ENCODE peak calls at places on chromosomes 3 and 15, in seven cellular contexts. W, O, H, P, B, R and G are unnamed samples.
A peak's percentile ranks its signal among the peaks of the same experiment; 100 is the strongest.

GRCh38 chr15:70775160-70775559 is 11.8 kb upstream of the UACA start:
- DNase-seq in W (no peak), O (no peak), H (no peak), P (no peak), B (no peak), R (no peak), G (no peak)

GRCh38 chr3:73868688-73869315 is 244.1 kb upstream of the PDZRN3 start:
- DNase-seq in W (peak; percentile 62), O (no peak), H (peak; percentile 26), P (no peak), B (peak; percentile 57), R (peak; percentile 40), G (no peak)

GRCh38 chr3:52891615-52892081 is 5.7 kb downstream of the STIMATE start:
- DNase-seq in W (no peak), O (no peak), H (no peak), P (no peak), B (no peak), R (no peak), G (no peak)

GRCh38 chr15:69337133-69337532 is 38.4 kb downstream of the PAQR5 start:
- DNase-seq in W (peak; percentile 21), O (no peak), H (no peak), P (no peak), B (no peak), R (no peak), G (no peak)

GRCh38 chr3:45343947-45344346 is 44.4 kb upstream of the LARS2 start:
- DNase-seq in W (peak; percentile 51), O (no peak), H (no peak), P (no peak), B (no peak), R (no peak), G (no peak)

GRCh38 chr3:156674911-156675743 is 737 bp downstream of the TIPARP start:
- DNase-seq in W (peak; percentile 79), O (peak; percentile 73), H (peak; percentile 82), P (peak; percentile 24), B (peak; percentile 56), R (peak; percentile 68), G (peak; percentile 13)

GRCh38 chr3:124248471-124249028 is 256.6 kb upstream of the ROPN1 start:
- DNase-seq in W (peak; percentile 34), O (peak; percentile 52), H (peak; percentile 73), P (no peak), B (no peak), R (peak; percentile 87), G (no peak)

GRCh38 chr3:117306299-117306698 is 596.7 kb downstream of the TUSC7 start:
- DNase-seq in W (no peak), O (no peak), H (no peak), P (no peak), B (no peak), R (no peak), G (no peak)

DNA sequence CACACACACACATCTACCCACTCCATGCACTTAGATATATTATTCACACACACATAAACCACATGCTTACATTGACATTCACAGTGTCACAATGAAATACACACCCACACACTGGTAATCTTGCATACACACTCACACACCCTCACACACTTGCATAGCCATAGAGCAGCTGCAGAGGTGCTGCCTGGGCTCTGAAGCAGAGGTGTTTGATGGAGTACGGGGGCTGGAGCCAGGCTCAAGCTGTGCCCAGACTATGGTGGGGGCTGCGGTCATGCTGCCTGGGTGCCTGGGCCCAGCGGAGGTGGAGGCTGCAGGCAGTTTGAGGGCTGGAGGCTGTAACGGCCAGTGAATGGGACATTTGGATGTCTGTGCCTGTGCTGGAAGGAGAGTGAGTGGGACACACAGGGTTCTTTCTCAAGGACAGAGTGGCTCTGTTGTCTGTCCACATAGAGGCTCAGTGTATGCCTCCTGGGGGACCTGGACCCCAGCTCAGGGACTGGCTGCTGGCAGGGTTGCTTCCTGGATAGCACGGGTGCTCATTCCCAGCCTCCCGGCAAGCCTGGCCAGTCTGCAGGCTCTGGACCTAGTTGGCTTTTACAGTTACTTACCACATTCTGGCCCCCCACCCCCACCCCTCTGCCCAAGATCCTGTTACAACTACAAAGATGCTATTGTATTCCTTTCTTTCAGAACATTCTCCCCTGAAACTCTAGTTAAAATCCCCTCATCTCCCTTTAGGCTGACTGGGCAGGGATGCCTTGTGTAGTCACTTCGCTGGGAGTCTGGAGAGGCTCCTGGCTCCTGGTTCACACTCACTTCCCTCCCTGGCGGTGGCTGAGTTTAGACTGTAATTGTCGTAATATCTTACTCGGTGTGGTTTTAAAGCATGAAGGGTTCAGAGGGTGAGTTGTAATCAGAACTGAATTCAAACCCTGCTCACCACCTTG is 12.5 kb downstream of the GASK1A start:
- DNase-seq in W (peak; percentile 13), O (no peak), H (no peak), P (no peak), B (no peak), R (no peak), G (peak; percentile 41)
- H3K27ac ChIP-seq in W (no peak overlapping the region), O (no peak overlapping the region), H (no peak overlapping the region), P (no peak overlapping the region), B (no peak overlapping the region), R (no peak overlapping the region), G (peak overlapping the region; percentile 11)

GRCh38 chr3:107212709-107213664 is 164.3 kb upstream of the CCDC54 start:
- DNase-seq in W (no peak), O (no peak), H (no peak), P (no peak), B (no peak), R (no peak), G (no peak)
- H3K27ac ChIP-seq in W (no peak overlapping the region), O (no peak overlapping the region), H (no peak overlapping the region), P (no peak overlapping the region), B (no peak overlapping the region), R (no peak overlapping the region), G (peak overlapping the region; percentile 7)

DNA sequence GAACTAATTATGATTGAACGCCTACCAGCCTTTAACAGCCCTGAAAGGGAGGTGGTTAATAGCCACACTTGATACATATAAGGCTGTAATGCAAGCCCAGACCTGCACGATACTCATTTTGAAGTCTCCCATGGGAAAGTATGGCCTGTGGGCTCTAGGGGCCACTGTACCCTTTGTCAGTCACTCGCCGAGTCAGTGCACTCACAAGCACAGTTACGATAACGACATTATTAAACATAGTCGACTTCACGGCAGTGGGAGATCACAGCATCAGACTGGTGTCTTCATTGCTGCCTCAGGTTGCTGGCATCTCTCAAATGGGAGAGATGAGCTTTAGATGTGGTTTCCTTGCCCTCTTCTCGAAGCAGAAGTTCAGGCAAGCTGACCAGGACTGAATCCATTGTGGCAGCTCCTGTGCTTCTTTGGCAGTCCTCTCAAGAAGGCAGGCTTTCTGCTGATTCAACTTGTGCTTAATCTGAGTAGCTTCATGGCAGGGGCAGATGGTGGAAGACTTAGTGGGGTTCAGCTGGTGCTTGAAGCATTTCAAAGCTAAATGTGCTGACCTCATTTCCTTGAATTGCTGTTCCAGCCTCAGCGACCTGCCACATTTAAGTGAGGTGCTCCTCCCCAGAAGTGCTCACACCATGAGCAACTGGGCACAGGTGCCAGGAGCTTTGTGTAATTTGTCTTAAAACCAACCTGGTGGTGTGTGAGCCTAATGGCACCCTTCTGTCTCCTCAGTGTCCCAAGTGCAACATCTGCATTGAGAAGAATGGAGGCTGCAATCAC is 15.8 kb upstream of the P4HTM start:
- DNase-seq in W (no peak), O (no peak), H (no peak), P (no peak), B (no peak), R (no peak), G (no peak)
- H3K27ac ChIP-seq in W (no peak overlapping the region), O (no peak overlapping the region), H (no peak overlapping the region), P (no peak overlapping the region), B (no peak overlapping the region), R (no peak overlapping the region), G (no peak overlapping the region)

GRCh38 chr3:128218476-128218829 is 65.2 kb downstream of the EEFSEC start:
- DNase-seq in W (no peak), O (no peak), H (no peak), P (no peak), B (peak; percentile 25), R (no peak), G (no peak)
- H3K27ac ChIP-seq in W (peak overlapping the region; percentile 32), O (no peak overlapping the region), H (no peak overlapping the region), P (no peak overlapping the region), B (peak overlapping the region; percentile 85), R (no peak overlapping the region), G (no peak overlapping the region)

DNA sequence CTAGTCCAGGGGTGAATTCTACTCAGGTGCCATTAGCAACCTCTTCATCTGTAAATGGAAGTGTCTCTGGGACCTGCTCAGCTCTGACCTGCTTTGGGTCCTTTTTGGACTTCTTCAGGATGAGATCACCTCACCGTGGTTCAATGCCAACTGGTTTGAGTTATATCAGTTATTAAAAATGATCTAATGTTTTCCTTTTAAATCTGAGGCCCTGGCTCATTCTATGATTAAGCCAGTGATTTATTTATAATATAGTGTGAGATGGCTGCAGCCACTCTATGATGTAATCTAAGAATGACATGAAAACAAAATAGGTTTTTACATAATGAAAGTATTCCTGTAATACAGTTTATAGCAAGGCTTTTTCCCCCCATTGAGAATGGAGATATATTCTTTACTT is 79.4 kb downstream of the LPP start:
- DNase-seq in W (no peak), O (no peak), H (no peak), P (no peak), B (no peak), R (no peak), G (no peak)
- H3K27ac ChIP-seq in W (no peak overlapping the region), O (no peak overlapping the region), H (no peak overlapping the region), P (no peak overlapping the region), B (no peak overlapping the region), R (no peak overlapping the region), G (no peak overlapping the region)

DNA sequence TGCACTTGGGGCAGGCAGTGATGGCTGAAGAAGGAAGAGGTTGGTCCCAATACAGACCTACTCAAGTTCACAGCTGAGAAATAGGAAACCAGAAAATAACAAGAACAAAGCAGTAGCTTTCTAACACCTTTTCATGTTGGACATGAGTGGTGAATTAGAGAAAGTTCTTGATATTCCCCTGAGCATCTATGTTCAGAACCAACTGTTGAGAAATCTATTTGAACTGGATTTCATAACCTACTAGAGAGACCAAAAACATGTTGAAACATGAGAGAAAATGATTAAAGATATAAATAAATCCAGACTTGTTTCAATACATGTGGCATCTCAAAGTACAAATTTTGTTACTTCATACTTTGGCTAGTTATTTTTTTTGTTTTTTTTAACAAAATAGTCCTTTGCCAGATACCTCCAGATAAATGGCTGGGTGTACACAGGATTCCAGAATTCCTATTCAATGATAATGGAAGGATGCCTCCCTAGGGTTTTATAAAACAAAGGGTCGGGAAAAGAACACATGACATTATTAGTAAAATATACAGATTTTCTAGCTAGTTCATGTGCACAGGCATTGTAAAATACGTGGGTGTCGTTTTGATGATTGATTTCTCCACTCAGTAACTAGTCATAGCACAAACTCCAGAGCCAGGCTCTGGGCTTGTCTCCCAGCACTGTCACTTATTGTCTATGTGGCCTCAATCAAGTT is 34.4 kb upstream of the TNFSF10 start:
- DNase-seq in W (no peak), O (no peak), H (no peak), P (no peak), B (no peak), R (no peak), G (no peak)
- H3K27ac ChIP-seq in W (no peak overlapping the region), O (no peak overlapping the region), H (peak overlapping the region; percentile 20), P (no peak overlapping the region), B (no peak overlapping the region), R (no peak overlapping the region), G (no peak overlapping the region)